ENCODE peak calls at places on chromosomes 5 and 9, in six cellular contexts. Q is HCT116, F is HepG2, A is K562, C is GM12878, T is WTC11. J is an unnamed sample.

GRCh38 chr5:178069909-178070308 is 43.4 kb upstream of the N4BP3 start:
- DNase-seq in Q (peak; percentile 35), C (no peak), T (peak; percentile 81), A (peak; percentile 77), F (peak; percentile 27), J (peak; percentile 83)

GRCh38 chr9:87201316-87201715 is 254.0 kb upstream of the GAS1 start:
- DNase-seq in F (no peak), T (no peak), Q (no peak), A (no peak), C (no peak), J (no peak)

GRCh38 chr9:95486318-95486717 is 30.5 kb downstream of the PTCH1 start:
- DNase-seq in F (no peak), A (no peak), T (no peak), C (no peak), Q (no peak), J (no peak)

GRCh38 chr5:58565033-58565432 is 17.8 kb upstream of the RAB3C start:
- DNase-seq in C (no peak), F (no peak), Q (no peak), T (no peak), A (no peak), J (no peak)

GRCh38 chr9:110767559-110768063 is 99.0 kb downstream of the MUSK start:
- DNase-seq in A (no peak), C (no peak), Q (no peak), T (no peak), F (no peak), J (no peak)

GRCh38 chr9:8632493-8632892 is 832.9 kb upstream of the DMAC1 start:
- DNase-seq in A (no peak), C (no peak), T (no peak), Q (no peak), F (no peak), J (no peak)

GRCh38 chr5:178757410-178757809 is 27.0 kb upstream of the ZNF354A start:
- DNase-seq in Q (no peak), C (no peak), T (no peak), F (no peak), A (no peak), J (no peak)

GRCh38 chr5:91797581-91797980 is 414.5 kb upstream of the ARRDC3 start:
- DNase-seq in T (no peak), C (no peak), Q (no peak), A (no peak), F (no peak), J (no peak)

GRCh38 chr9:1880038-1880565 is 135.0 kb upstream of the SMARCA2 start:
- DNase-seq in Q (no peak), T (no peak), F (no peak), C (peak; percentile 87), A (no peak), J (no peak)

GRCh38 chr5:82105457-82105856 is 133.6 kb downstream of the ATG10 start:
- DNase-seq in C (no peak), Q (no peak), F (no peak), T (no peak), A (no peak), J (no peak)

GRCh38 chr5:58849995-58850667 is 267.3 kb downstream of the RAB3C start:
- DNase-seq in Q (peak; percentile 21), A (peak; percentile 10), C (no peak), F (peak; percentile 87), T (peak; percentile 17), J (no peak)

GRCh38 chr5:62574599-62574998 is 4.0 kb upstream of the LRRC70 start:
- DNase-seq in T (no peak), Q (no peak), C (no peak), A (no peak), F (no peak), J (no peak)

GRCh38 chr9:69086769-69087168 is 51.2 kb downstream of the FXN start:
- DNase-seq in Q (no peak), T (no peak), F (peak; percentile 61), A (no peak), C (no peak), J (no peak)

GRCh38 chr9:126495411-126496180 is 118.1 kb upstream of the LMX1B start:
- DNase-seq in Q (no peak), F (no peak), C (no peak), A (no peak), T (no peak), J (no peak)

GRCh38 chr5:74624931-74625505 is 15.5 kb downstream of the ENC1 start:
- DNase-seq in F (no peak), Q (no peak), A (no peak), T (no peak), C (no peak), J (no peak)

GRCh38 chr5:165309446-165309845 is 1804.0 kb downstream of the MAT2B start:
- DNase-seq in Q (no peak), F (no peak), C (no peak), A (no peak), T (no peak), J (no peak)

GRCh38 chr5:134020188-134020587 is 15.4 kb upstream of the VDAC1 start:
- DNase-seq in F (peak; percentile 56), Q (no peak), C (no peak), T (no peak), A (no peak), J (no peak)

GRCh38 chr5:160699301-160699700 is 152.7 kb downstream of the ATP10B start:
- DNase-seq in T (no peak), Q (no peak), F (no peak), C (no peak), A (no peak), J (no peak)

GRCh38 chr5:158463971-158464370 is 605.0 kb upstream of the CLINT1 start:
- DNase-seq in A (no peak), T (no peak), F (peak; percentile 39), C (no peak), Q (no peak), J (no peak)

GRCh38 chr9:89991204-89991790 is 386.5 kb downstream of the GADD45G start:
- DNase-seq in Q (no peak), T (no peak), C (no peak), F (no peak), A (no peak), J (no peak)

GRCh38 chr5:1511651-1512540 is 11.9 kb downstream of the LPCAT1 start:
- DNase-seq in T (peak; percentile 24), A (no peak), C (no peak), Q (peak; percentile 29), F (no peak), J (peak; percentile 45)

GRCh38 chr5:61333351-61334223 is 1.5 kb downstream of the ZSWIM6 start:
- DNase-seq in F (no peak), A (peak; percentile 13), C (no peak), Q (no peak), T (peak; percentile 38), J (no peak)

GRCh38 chr5:173873296-173873922 is 14.7 kb upstream of the CPEB4 start:
- DNase-seq in C (no peak), T (no peak), F (no peak), A (no peak), Q (no peak), J (no peak)

GRCh38 chr9:29150606-29151005 is 1577.3 kb upstream of the C9orf72 start:
- DNase-seq in A (no peak), F (no peak), T (no peak), C (no peak), Q (no peak), J (no peak)

GRCh38 chr9:1102010-1102712 is 52.0 kb downstream of the DMRT2 start:
- DNase-seq in Q (no peak), T (no peak), A (no peak), C (no peak), F (no peak), J (no peak)

GRCh38 chr9:13351768-13352386 is 72.4 kb upstream of the MPDZ start:
- DNase-seq in T (no peak), Q (peak; percentile 7), C (no peak), A (peak; percentile 12), F (peak; percentile 23), J (no peak)

GRCh38 chr9:88539246-88539645 is 4.3 kb downstream of the NXNL2 start:
- DNase-seq in F (no peak), T (no peak), A (no peak), C (no peak), Q (no peak), J (no peak)

GRCh38 chr5:6567068-6567467 is 65.8 kb downstream of the NSUN2 start:
- DNase-seq in Q (no peak), C (no peak), T (no peak), A (no peak), F (no peak), J (no peak)
- TF ChIP-seq ATF3 in Q (no peak), C (no peak), T (no peak), A (no peak), F (no peak), J (no peak)

DNA sequence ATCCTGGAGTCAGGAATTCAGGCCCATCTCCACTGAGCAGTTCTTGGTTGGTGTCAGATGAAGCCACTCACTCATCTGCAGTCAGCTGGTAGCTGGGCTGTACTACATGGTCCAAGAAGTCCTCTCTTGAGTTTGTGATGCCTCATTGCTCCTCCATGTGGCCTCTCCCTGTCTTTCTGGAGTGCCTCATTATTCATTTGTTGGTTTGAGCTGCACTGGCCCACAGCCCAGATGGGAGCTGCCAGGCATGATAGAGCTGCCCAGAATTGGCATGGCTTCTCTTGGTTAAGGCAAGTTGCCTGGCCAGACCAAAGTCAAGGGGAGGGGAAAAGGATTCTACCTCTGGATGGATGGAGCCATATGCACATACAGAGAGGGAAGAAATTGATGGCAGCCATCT is 8.0 kb downstream of the PTCD2 start:
- DNase-seq in C (no peak), Q (no peak), F (no peak), A (no peak), T (no peak), J (no peak)
- TF ChIP-seq ATF3 in C (no peak), Q (no peak), F (no peak), A (no peak), T (no peak), J (no peak)

DNA sequence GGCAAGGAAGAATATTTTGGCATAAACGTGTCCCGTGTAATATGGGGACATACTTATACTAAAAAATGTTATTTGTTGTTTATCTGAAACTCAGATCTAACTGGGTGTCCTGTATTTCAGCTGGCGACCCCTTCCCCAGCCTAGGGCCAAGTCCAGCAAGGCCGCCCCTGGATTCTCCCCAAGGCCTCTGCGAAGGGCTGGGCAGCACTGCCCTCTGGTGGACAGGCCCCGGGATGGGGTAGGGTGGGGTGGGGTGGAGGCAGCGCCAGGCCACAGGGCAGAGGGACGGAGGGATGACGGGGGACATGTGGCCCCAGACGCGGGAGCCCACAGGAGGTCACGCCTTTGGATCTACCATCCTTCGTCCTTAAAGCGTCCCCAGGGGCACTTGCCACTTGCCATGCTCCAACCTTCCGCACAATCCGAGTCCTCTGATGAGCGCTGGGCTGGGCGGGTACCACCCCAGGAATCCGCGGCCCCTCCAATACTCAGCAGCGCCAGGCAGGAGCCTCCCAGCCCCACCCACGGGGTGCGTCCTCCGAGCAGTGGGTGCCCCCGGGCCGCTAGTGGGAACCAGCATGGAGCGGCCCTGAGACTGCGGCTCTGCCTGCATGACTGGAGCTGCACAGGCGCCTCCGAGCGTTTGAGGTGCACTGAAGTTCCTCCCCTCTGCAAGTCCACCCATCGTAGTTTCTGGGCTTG is 7.1 kb upstream of the AGPAT2 start:
- DNase-seq in Q (peak; percentile 43), A (peak; percentile 94), F (peak; percentile 33), T (peak; percentile 85), C (no peak), J (peak; percentile 90)
- TF ChIP-seq ATF3 in Q (no peak), A (no peak), F (no peak), T (no peak), C (no peak), J (no peak)

DNA sequence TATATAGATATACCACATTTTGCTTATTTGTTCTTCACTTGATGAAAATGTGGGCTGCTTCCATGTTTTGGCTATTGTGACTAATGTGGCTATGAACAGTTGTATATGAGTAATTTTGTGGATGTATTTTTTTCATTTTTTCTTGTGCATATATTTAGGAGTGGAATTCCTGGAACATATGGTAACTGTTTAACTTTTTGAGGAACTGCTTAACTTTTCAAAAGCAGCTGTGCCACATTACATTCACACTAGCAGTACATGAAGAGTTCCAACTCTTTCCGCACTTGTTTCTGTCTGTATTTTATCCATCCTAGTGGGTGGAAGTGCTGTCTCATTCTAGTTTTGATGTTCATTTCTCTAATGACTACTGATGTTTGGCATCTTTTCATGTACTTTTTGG is 67.8 kb downstream of the JAK2 start:
- DNase-seq in F (no peak), Q (no peak), C (no peak), A (no peak), T (no peak), J (no peak)
- TF ChIP-seq ATF3 in F (no peak), Q (no peak), C (no peak), A (no peak), T (no peak), J (no peak)